ENCODE peak calls at places on chromosome 12, in eight cellular contexts. One of them, this sample, is unnamed.

GRCh38 chr12:117968826-117969659 is at the start of gene KSR2:
- DNase-seq in A549: peak
- DNase-seq in pancreas: peak
- DNase-seq in WERI-Rb-1: peak
- DNase-seq in foreskin fibroblast: no peak
- DNase-seq in HCT116: peak
- DNase-seq in HepG2: peak
- DNase-seq in breast epithelium: peak
- DNase-seq in this sample: no peak

GRCh38 chr12:93032748-93033147 is 103.7 kb upstream of the EEA1 start:
- DNase-seq in A549: no peak
- DNase-seq in pancreas: no peak
- DNase-seq in WERI-Rb-1: no peak
- DNase-seq in foreskin fibroblast: no peak
- DNase-seq in HCT116: no peak
- DNase-seq in HepG2: no peak
- DNase-seq in breast epithelium: no peak
- DNase-seq in this sample: no peak

GRCh38 chr12:20453756-20454310 is 85.5 kb downstream of the PDE3A start:
- DNase-seq in A549: no peak
- DNase-seq in pancreas: no peak
- DNase-seq in WERI-Rb-1: no peak
- DNase-seq in foreskin fibroblast: no peak
- DNase-seq in HCT116: no peak
- DNase-seq in HepG2: no peak
- DNase-seq in breast epithelium: no peak
- DNase-seq in this sample: no peak

GRCh38 chr12:12452326-12452725 is 95.4 kb downstream of the BORCS5 start:
- DNase-seq in A549: no peak
- DNase-seq in pancreas: no peak
- DNase-seq in WERI-Rb-1: no peak
- DNase-seq in foreskin fibroblast: no peak
- DNase-seq in HCT116: no peak
- DNase-seq in HepG2: no peak
- DNase-seq in breast epithelium: no peak
- DNase-seq in this sample: no peak

GRCh38 chr12:101927999-101928398 is 50.6 kb downstream of the DRAM1 start:
- DNase-seq in A549: no peak
- DNase-seq in pancreas: no peak
- DNase-seq in WERI-Rb-1: no peak
- DNase-seq in foreskin fibroblast: no peak
- DNase-seq in HCT116: no peak
- DNase-seq in HepG2: no peak
- DNase-seq in breast epithelium: no peak
- DNase-seq in this sample: no peak

GRCh38 chr12:66665416-66665815 is 13.5 kb downstream of the GRIP1 start:
- DNase-seq in A549: no peak
- DNase-seq in pancreas: no peak
- DNase-seq in WERI-Rb-1: no peak
- DNase-seq in foreskin fibroblast: no peak
- DNase-seq in HCT116: no peak
- DNase-seq in HepG2: no peak
- DNase-seq in breast epithelium: no peak
- DNase-seq in this sample: no peak

GRCh38 chr12:52435659-52435999 is 1.5 kb upstream of the KRT75 start:
- DNase-seq in A549: no peak
- DNase-seq in pancreas: no peak
- DNase-seq in WERI-Rb-1: no peak
- DNase-seq in foreskin fibroblast: no peak
- DNase-seq in HCT116: no peak
- DNase-seq in HepG2: no peak
- DNase-seq in breast epithelium: no peak
- DNase-seq in this sample: no peak

GRCh38 chr12:28222959-28223662 is 32.9 kb downstream of the CCDC91 start:
- DNase-seq in A549: no peak
- DNase-seq in pancreas: no peak
- DNase-seq in WERI-Rb-1: no peak
- DNase-seq in foreskin fibroblast: no peak
- DNase-seq in HCT116: no peak
- DNase-seq in HepG2: no peak
- DNase-seq in breast epithelium: no peak
- DNase-seq in this sample: no peak

GRCh38 chr12:122991623-122992275 is 11.3 kb downstream of the ARL6IP4 start:
- DNase-seq in A549: no peak
- DNase-seq in pancreas: no peak
- DNase-seq in WERI-Rb-1: no peak
- DNase-seq in foreskin fibroblast: no peak
- DNase-seq in HCT116: no peak
- DNase-seq in HepG2: no peak
- DNase-seq in breast epithelium: no peak
- DNase-seq in this sample: no peak

GRCh38 chr12:124641591-124641990 is 74.2 kb upstream of the NCOR2 start:
- DNase-seq in A549: no peak
- DNase-seq in pancreas: no peak
- DNase-seq in WERI-Rb-1: no peak
- DNase-seq in foreskin fibroblast: no peak
- DNase-seq in HCT116: no peak
- DNase-seq in HepG2: no peak
- DNase-seq in breast epithelium: no peak
- DNase-seq in this sample: no peak

GRCh38 chr12:115752151-115752550 is 525.3 kb downstream of the MED13L start:
- DNase-seq in A549: no peak
- DNase-seq in pancreas: no peak
- DNase-seq in WERI-Rb-1: no peak
- DNase-seq in foreskin fibroblast: peak
- DNase-seq in HCT116: no peak
- DNase-seq in HepG2: no peak
- DNase-seq in breast epithelium: no peak
- DNase-seq in this sample: peak

GRCh38 chr12:28620281-28620680 is 430.0 kb downstream of the CCDC91 start:
- DNase-seq in A549: no peak
- DNase-seq in pancreas: no peak
- DNase-seq in WERI-Rb-1: no peak
- DNase-seq in foreskin fibroblast: no peak
- DNase-seq in HCT116: no peak
- DNase-seq in HepG2: no peak
- DNase-seq in breast epithelium: no peak
- DNase-seq in this sample: no peak

GRCh38 chr12:1613860-1614259 is 15.2 kb upstream of the WNT5B start:
- DNase-seq in A549: no peak
- DNase-seq in pancreas: no peak
- DNase-seq in WERI-Rb-1: no peak
- DNase-seq in foreskin fibroblast: no peak
- DNase-seq in HCT116: no peak
- DNase-seq in HepG2: no peak
- DNase-seq in breast epithelium: no peak
- DNase-seq in this sample: no peak

GRCh38 chr12:27751386-27752047 is 28.5 kb upstream of the KLHL42 start:
- DNase-seq in A549: peak
- DNase-seq in pancreas: peak
- DNase-seq in WERI-Rb-1: no peak
- DNase-seq in foreskin fibroblast: no peak
- DNase-seq in HCT116: peak
- DNase-seq in HepG2: no peak
- DNase-seq in breast epithelium: no peak
- DNase-seq in this sample: no peak

GRCh38 chr12:22275847-22276246 is 58.7 kb downstream of the ST8SIA1 start:
- DNase-seq in A549: peak
- DNase-seq in pancreas: peak
- DNase-seq in WERI-Rb-1: peak
- DNase-seq in foreskin fibroblast: peak
- DNase-seq in HCT116: no peak
- DNase-seq in HepG2: no peak
- DNase-seq in breast epithelium: peak
- DNase-seq in this sample: peak

GRCh38 chr12:19801941-19802340 is 362.6 kb downstream of the AEBP2 start:
- DNase-seq in A549: no peak
- DNase-seq in pancreas: no peak
- DNase-seq in WERI-Rb-1: no peak
- DNase-seq in foreskin fibroblast: no peak
- DNase-seq in HCT116: no peak
- DNase-seq in HepG2: no peak
- DNase-seq in breast epithelium: no peak
- DNase-seq in this sample: no peak

GRCh38 chr12:68180792-68181744 is 21.5 kb upstream of the IFNG start:
- DNase-seq in A549: no peak
- DNase-seq in pancreas: no peak
- DNase-seq in WERI-Rb-1: peak
- DNase-seq in foreskin fibroblast: no peak
- DNase-seq in HCT116: no peak
- DNase-seq in HepG2: no peak
- DNase-seq in breast epithelium: no peak
- DNase-seq in this sample: no peak

GRCh38 chr12:122319312-122319638 is 53.0 kb upstream of the VPS33A start:
- DNase-seq in A549: no peak
- DNase-seq in pancreas: no peak
- DNase-seq in WERI-Rb-1: no peak
- DNase-seq in foreskin fibroblast: no peak
- DNase-seq in HCT116: no peak
- DNase-seq in HepG2: no peak
- DNase-seq in breast epithelium: no peak
- DNase-seq in this sample: no peak

GRCh38 chr12:29762637-29763300 is 21.0 kb downstream of the TMTC1 start:
- DNase-seq in A549: no peak
- DNase-seq in pancreas: no peak
- DNase-seq in WERI-Rb-1: no peak
- DNase-seq in foreskin fibroblast: no peak
- DNase-seq in HCT116: no peak
- DNase-seq in HepG2: no peak
- DNase-seq in breast epithelium: no peak
- DNase-seq in this sample: no peak

DNA sequence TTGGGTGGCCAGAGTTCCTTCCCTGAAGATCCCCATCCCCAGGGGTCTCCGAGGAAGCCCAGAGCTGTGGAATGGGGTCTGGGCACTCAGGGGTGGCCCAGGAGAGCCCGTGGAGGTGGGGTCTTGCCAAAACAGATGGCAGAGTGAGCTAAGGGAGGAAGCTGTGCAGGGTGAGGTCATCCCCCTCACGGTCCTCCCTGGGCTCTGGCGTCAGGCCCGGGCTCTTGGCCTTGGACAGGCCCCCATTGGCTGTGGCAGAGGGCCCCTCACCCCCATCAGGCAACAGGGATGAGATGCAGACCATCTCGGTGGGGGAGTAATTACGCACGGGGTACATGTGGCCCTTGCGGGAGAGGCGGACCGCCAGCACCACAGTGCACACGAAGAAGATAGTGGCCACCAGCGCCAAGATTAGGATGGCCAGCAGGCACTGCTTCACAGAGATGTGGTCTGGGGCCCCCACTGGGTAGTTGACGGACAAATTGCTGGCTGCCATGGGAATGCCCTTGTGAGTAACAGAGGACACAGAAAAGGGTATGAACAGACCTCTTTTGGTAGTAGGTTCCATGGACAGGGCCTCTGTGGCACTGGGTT is 10.7 kb downstream of the SELPLG start:
- DNase-seq in A549: no peak
- DNase-seq in pancreas: no peak
- DNase-seq in WERI-Rb-1: no peak
- DNase-seq in foreskin fibroblast: no peak
- DNase-seq in HCT116: no peak
- DNase-seq in HepG2: no peak
- DNase-seq in breast epithelium: no peak
- DNase-seq in this sample: no peak
- TF ChIP-seq CTCF in A549: no peak
- TF ChIP-seq CTCF in pancreas: no peak
- TF ChIP-seq CTCF in WERI-Rb-1: no peak
- TF ChIP-seq CTCF in foreskin fibroblast: no peak
- TF ChIP-seq CTCF in HCT116: no peak
- TF ChIP-seq CTCF in HepG2: no peak
- TF ChIP-seq CTCF in breast epithelium: no peak
- TF ChIP-seq CTCF in this sample: no peak

GRCh38 chr12:104519190-104519857 is 62.6 kb downstream of the CHST11 start:
- DNase-seq in A549: no peak
- DNase-seq in pancreas: no peak
- DNase-seq in WERI-Rb-1: no peak
- DNase-seq in foreskin fibroblast: no peak
- DNase-seq in HCT116: no peak
- DNase-seq in HepG2: no peak
- DNase-seq in breast epithelium: no peak
- DNase-seq in this sample: no peak
- H3K4me3 ChIP-seq in A549: no peak
- H3K4me3 ChIP-seq in pancreas: no peak
- H3K4me3 ChIP-seq in WERI-Rb-1: no peak
- H3K4me3 ChIP-seq in foreskin fibroblast: no peak
- H3K4me3 ChIP-seq in HCT116: no peak
- H3K4me3 ChIP-seq in HepG2: no peak
- H3K4me3 ChIP-seq in breast epithelium: no peak
- H3K4me3 ChIP-seq in this sample: no peak

GRCh38 chr12:50162225-50162624 is 4.9 kb downstream of the CERS5 start:
- DNase-seq in A549: no peak
- DNase-seq in pancreas: no peak
- DNase-seq in WERI-Rb-1: no peak
- DNase-seq in foreskin fibroblast: no peak
- DNase-seq in HCT116: no peak
- DNase-seq in HepG2: no peak
- DNase-seq in breast epithelium: no peak
- DNase-seq in this sample: no peak
- TF ChIP-seq CTCF in A549: no peak
- TF ChIP-seq CTCF in pancreas: no peak
- TF ChIP-seq CTCF in WERI-Rb-1: no peak
- TF ChIP-seq CTCF in foreskin fibroblast: no peak
- TF ChIP-seq CTCF in HCT116: no peak
- TF ChIP-seq CTCF in HepG2: no peak
- TF ChIP-seq CTCF in breast epithelium: no peak
- TF ChIP-seq CTCF in this sample: no peak

GRCh38 chr12:89949457-89950195 is 241.0 kb upstream of the ATP2B1 start:
- DNase-seq in A549: peak
- DNase-seq in pancreas: no peak
- DNase-seq in WERI-Rb-1: no peak
- DNase-seq in foreskin fibroblast: peak
- DNase-seq in HCT116: no peak
- DNase-seq in HepG2: peak
- DNase-seq in breast epithelium: no peak
- DNase-seq in this sample: peak
- H3K4me3 ChIP-seq in A549: peak
- H3K4me3 ChIP-seq in pancreas: no peak
- H3K4me3 ChIP-seq in WERI-Rb-1: no peak
- H3K4me3 ChIP-seq in foreskin fibroblast: no peak
- H3K4me3 ChIP-seq in HCT116: no peak
- H3K4me3 ChIP-seq in HepG2: no peak
- H3K4me3 ChIP-seq in breast epithelium: no peak
- H3K4me3 ChIP-seq in this sample: no peak

GRCh38 chr12:16359512-16360491 is 12.4 kb downstream of the MGST1 start:
- DNase-seq in A549: peak
- DNase-seq in pancreas: peak
- DNase-seq in WERI-Rb-1: peak
- DNase-seq in foreskin fibroblast: no peak
- DNase-seq in HCT116: peak
- DNase-seq in HepG2: peak
- DNase-seq in breast epithelium: peak
- DNase-seq in this sample: no peak
- TF ChIP-seq CTCF in A549: peak
- TF ChIP-seq CTCF in pancreas: peak
- TF ChIP-seq CTCF in WERI-Rb-1: peak
- TF ChIP-seq CTCF in foreskin fibroblast: peak
- TF ChIP-seq CTCF in HCT116: peak
- TF ChIP-seq CTCF in HepG2: peak
- TF ChIP-seq CTCF in breast epithelium: peak
- TF ChIP-seq CTCF in this sample: peak

This sample was measured in AG09309.